ENCODE peak calls at places on chromosomes 7 and 10, in eight cellular contexts. G, Z, H, X, F, E, U and P are unnamed samples.

GRCh38 chr7:103955985-103956384 is 33.5 kb downstream of the RELN start:
- DNase-seq in G (no peak), Z (no peak), H (no peak), X (no peak), F (no peak), E (no peak), U (no peak), P (no peak)

GRCh38 chr10:99979066-99979685 is 30.6 kb downstream of the DNMBP start:
- DNase-seq in G (no peak), Z (no peak), H (no peak), X (no peak), F (no peak), E (no peak), U (no peak), P (no peak)

GRCh38 chr10:80552151-80552646 is 14.5 kb downstream of the SH2D4B start:
- DNase-seq in G (no peak), Z (no peak), H (no peak), X (no peak), F (no peak), E (peak; percentile 31), U (no peak), P (no peak)

GRCh38 chr7:1029637-1030443 is 14.5 kb upstream of the GPR146 start:
- DNase-seq in G (no peak), Z (no peak), H (no peak), X (no peak), F (no peak), E (no peak), U (no peak), P (no peak)

GRCh38 chr7:102152672-102153585 is 133.7 kb upstream of the SH2B2 start:
- DNase-seq in G (peak; percentile 89), Z (peak; percentile 95), H (peak; percentile 63), X (no peak), F (no peak), E (peak; percentile 42), U (no peak), P (peak; percentile 18)

GRCh38 chr10:129005804-129006203 is 461.2 kb upstream of the MGMT start:
- DNase-seq in G (no peak), Z (no peak), H (no peak), X (no peak), F (no peak), E (no peak), U (no peak), P (no peak)

GRCh38 chr10:86367339-86367951 is 850 bp upstream of the GRID1 start:
- DNase-seq in G (no peak), Z (no peak), H (no peak), X (no peak), F (no peak), E (no peak), U (no peak), P (no peak)

GRCh38 chr7:151338809-151339208 is 2.8 kb upstream of the NUB1 start:
- DNase-seq in G (no peak), Z (no peak), H (no peak), X (no peak), F (no peak), E (no peak), U (no peak), P (no peak)

GRCh38 chr10:15370212-15370740 is 813 bp downstream of the FAM171A1 start:
- DNase-seq in G (peak; percentile 21), Z (peak; percentile 32), H (peak; percentile 16), X (peak; percentile 20), F (no peak), E (no peak), U (no peak), P (peak; percentile 25)

GRCh38 chr10:33465747-33466146 is 131.3 kb upstream of the NRP1 start:
- DNase-seq in G (no peak), Z (no peak), H (peak; percentile 8), X (no peak), F (no peak), E (no peak), U (no peak), P (peak; percentile 43)

GRCh38 chr10:8444630-8445029 is 390.1 kb downstream of the GATA3 start:
- DNase-seq in G (peak; percentile 37), Z (no peak), H (no peak), X (no peak), F (no peak), E (no peak), U (peak; percentile 59), P (no peak)

GRCh38 chr10:100895346-100895745 is 17.4 kb upstream of the SLF2 start:
- DNase-seq in G (no peak), Z (no peak), H (no peak), X (no peak), F (no peak), E (peak; percentile 10), U (no peak), P (no peak)

GRCh38 chr10:50396491-50397311 is 145.4 kb upstream of the ASAH2 start:
- DNase-seq in G (peak; percentile 67), Z (no peak), H (peak; percentile 74), X (peak; percentile 77), F (no peak), E (no peak), U (no peak), P (peak; percentile 67)

GRCh38 chr10:132163826-132164515 is 22.8 kb upstream of the DPYSL4 start:
- DNase-seq in G (no peak), Z (no peak), H (no peak), X (no peak), F (no peak), E (no peak), U (no peak), P (no peak)

GRCh38 chr7:100176096-100176835 is 915 bp downstream of the GPC2 start:
- DNase-seq in G (no peak), Z (no peak), H (no peak), X (no peak), F (no peak), E (no peak), U (no peak), P (no peak)

GRCh38 chr7:142000244-142000643 is 4.6 kb downstream of the MGAM start:
- DNase-seq in G (no peak), Z (no peak), H (no peak), X (no peak), F (no peak), E (no peak), U (no peak), P (peak; percentile 33)

GRCh38 chr7:132782777-132783633 is 206.7 kb upstream of the PLXNA4 start:
- DNase-seq in G (peak; percentile 19), Z (no peak), H (peak; percentile 84), X (no peak), F (no peak), E (no peak), U (no peak), P (peak; percentile 97)

GRCh38 chr7:13797545-13797944 is 191.9 kb downstream of the ETV1 start:
- DNase-seq in G (peak; percentile 29), Z (no peak), H (no peak), X (no peak), F (no peak), E (no peak), U (no peak), P (no peak)

GRCh38 chr7:107208563-107208962 is 39.8 kb downstream of the HBP1 start:
- DNase-seq in G (no peak), Z (no peak), H (no peak), X (no peak), F (no peak), E (no peak), U (no peak), P (no peak)

GRCh38 chr10:78641693-78642092 is 427.1 kb upstream of the ZMIZ1 start:
- DNase-seq in G (no peak), Z (no peak), H (no peak), X (no peak), F (no peak), E (no peak), U (no peak), P (no peak)

GRCh38 chr7:73742753-73743641 is 4.4 kb upstream of the ABHD11 start:
- DNase-seq in G (no peak), Z (no peak), H (no peak), X (peak; percentile 62), F (no peak), E (peak; percentile 95), U (no peak), P (no peak)

GRCh38 chr10:116215651-116216050 is 57.4 kb downstream of the GFRA1 start:
- DNase-seq in G (no peak), Z (no peak), H (no peak), X (no peak), F (no peak), E (no peak), U (no peak), P (no peak)

GRCh38 chr7:28329616-28330373 is 82.5 kb upstream of the CREB5 start:
- DNase-seq in G (peak; percentile 37), Z (no peak), H (no peak), X (peak; percentile 64), F (no peak), E (no peak), U (peak; percentile 18), P (peak; percentile 73)

GRCh38 chr7:74289660-74290589 is 718 bp downstream of the CLIP2 start:
- DNase-seq in G (no peak), Z (no peak), H (no peak), X (peak; percentile 44), F (no peak), E (no peak), U (peak; percentile 54), P (no peak)

GRCh38 chr7:129948338-129948737 is 4.4 kb downstream of the UBE2H start:
- DNase-seq in G (no peak), Z (no peak), H (no peak), X (no peak), F (no peak), E (no peak), U (no peak), P (no peak)
- H3K4me3 ChIP-seq in G (peak overlapping the region; percentile 91), Z (peak overlapping the region; percentile 73), H (no peak overlapping the region), X (peak overlapping the region; percentile 67), F (no peak overlapping the region), E (no peak overlapping the region), U (peak overlapping the region; percentile 83), P (no peak overlapping the region)

GRCh38 chr7:42982604-42983115 is 50.5 kb downstream of the MRPL32 start:
- DNase-seq in G (no peak), Z (no peak), H (no peak), X (no peak), F (no peak), E (no peak), U (no peak), P (no peak)
- TF ChIP-seq CTCF in G (no peak), Z (no peak), H (no peak), X (no peak), F (no peak), E (no peak), U (no peak), P (no peak)

GRCh38 chr7:121394709-121395140 is 1.4 kb downstream of the FAM3C start:
- DNase-seq in G (peak; percentile 7), Z (no peak), H (no peak), X (peak; percentile 66), F (no peak), E (no peak), U (no peak), P (peak; percentile 20)
- H3K4me3 ChIP-seq in G (peak overlapping the region; percentile 77), Z (peak overlapping the region; percentile 96), H (no peak overlapping the region), X (peak overlapping the region; percentile 80), F (peak overlapping the region; percentile 93), E (no peak overlapping the region), U (no peak overlapping the region), P (peak overlapping the region; percentile 82)

DNA sequence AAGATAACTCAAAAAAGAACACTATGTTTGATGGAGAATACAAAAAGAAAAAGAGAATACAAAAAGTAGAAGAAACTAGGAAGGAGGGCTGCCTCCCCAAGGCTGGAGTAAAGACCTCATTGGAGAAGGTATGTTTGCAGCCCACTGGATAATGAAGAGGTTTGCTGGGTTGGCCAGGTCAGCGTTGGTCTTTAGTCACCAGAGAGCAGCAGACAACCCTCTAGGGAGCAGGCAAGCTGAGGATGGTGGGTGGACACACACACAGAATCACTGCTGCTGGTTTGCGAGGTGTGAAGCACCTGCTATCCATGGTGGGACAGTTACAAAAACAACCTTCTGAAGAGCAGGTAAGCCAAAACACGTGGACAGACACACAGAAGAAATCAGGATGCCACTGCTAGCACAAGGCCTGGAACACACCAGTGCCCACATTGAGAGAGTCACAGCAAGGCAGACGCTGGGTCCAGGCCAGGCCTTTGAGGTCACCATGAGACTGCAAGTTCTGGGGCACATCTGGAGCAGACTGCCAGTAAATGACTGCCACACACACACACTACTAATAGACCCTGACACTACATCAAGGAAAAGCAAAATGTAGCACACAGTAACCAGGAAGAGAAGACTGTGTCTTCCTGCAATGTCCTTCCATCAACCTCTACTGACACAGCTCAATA is 43.0 kb downstream of the MTERF1 start:
- DNase-seq in G (no peak), Z (no peak), H (no peak), X (no peak), F (no peak), E (no peak), U (no peak), P (no peak)
- TF ChIP-seq CTCF in G (no peak), Z (no peak), H (no peak), X (no peak), F (no peak), E (no peak), U (no peak), P (no peak)